ENCODE peak calls at places on chromosomes 7 and 10, in ten cellular contexts. R, W, M, V, U, H, Z, N, G and L are unnamed samples.

GRCh38 chr7:140084972-140085371 is 22.2 kb upstream of the PARP12 start:
- DNase-seq in W (no peak), N (no peak), M (no peak), U (peak), G (peak), Z (no peak), V (no peak), R (no peak), H (no peak), L (no peak)

GRCh38 chr10:127989481-127989964 is 82.6 kb downstream of the PTPRE start:
- DNase-seq in R (no peak), G (no peak), V (no peak), H (no peak), Z (no peak), N (no peak), W (no peak), U (no peak), M (no peak), L (no peak)

GRCh38 chr10:122286872-122287271 is 15.8 kb downstream of the BTBD16 start:
- DNase-seq in R (no peak), W (no peak), M (no peak), Z (no peak), U (no peak), G (peak), V (peak), N (no peak), H (peak), L (peak)

GRCh38 chr7:20539201-20539600 is 76.3 kb upstream of the ABCB5 start:
- DNase-seq in R (peak), Z (peak), G (no peak), H (peak), W (no peak), V (no peak), M (no peak), U (no peak), N (no peak), L (peak)

GRCh38 chr10:125002423-125003145 is 60.7 kb downstream of the ZRANB1 start:
- DNase-seq in H (no peak), M (peak), U (no peak), V (no peak), R (no peak), N (no peak), G (peak), Z (no peak), W (no peak), L (no peak)

GRCh38 chr7:78601728-78602127 is 803.2 kb downstream of the PHTF2 start:
- DNase-seq in Z (no peak), G (no peak), M (no peak), N (no peak), H (no peak), V (no peak), R (no peak), W (no peak), U (no peak), L (no peak)

GRCh38 chr10:93235686-93236085 is 162.0 kb downstream of the CYP26A1 start:
- DNase-seq in W (no peak), U (no peak), G (no peak), M (no peak), N (no peak), Z (no peak), H (no peak), V (no peak), R (no peak), L (peak)

GRCh38 chr7:153934629-153935028 is 117.6 kb upstream of the DPP6 start:
- DNase-seq in H (no peak), V (no peak), N (no peak), Z (peak), M (no peak), W (no peak), R (no peak), U (no peak), G (no peak), L (no peak)

GRCh38 chr7:21923663-21924062 is 22.0 kb downstream of the CDCA7L start:
- DNase-seq in N (no peak), R (no peak), M (no peak), U (no peak), V (peak), W (no peak), G (no peak), Z (no peak), H (no peak), L (peak)

GRCh38 chr7:45120-46090 is 147.0 kb upstream of the FAM20C start:
- DNase-seq in R (no peak), Z (no peak), M (peak), W (peak), V (no peak), H (no peak), N (peak), G (no peak), U (peak), L (no peak)

GRCh38 chr7:131103997-131104396 is 223.7 kb upstream of the MKLN1 start:
- DNase-seq in H (no peak), V (peak), N (no peak), U (no peak), R (no peak), W (no peak), G (no peak), Z (no peak), M (no peak), L (peak)

GRCh38 chr7:119713606-119714005 is 559.4 kb upstream of the KCND2 start:
- DNase-seq in G (no peak), Z (no peak), U (no peak), V (no peak), H (no peak), W (no peak), N (no peak), R (no peak), M (no peak), L (no peak)

GRCh38 chr10:34157501-34157900 is 657.6 kb downstream of the PARD3 start:
- DNase-seq in H (no peak), W (no peak), V (no peak), N (no peak), U (no peak), Z (no peak), R (no peak), G (no peak), M (no peak), L (peak)

GRCh38 chr10:53256623-53257022 is 484.0 kb upstream of the MBL2 start:
- DNase-seq in H (peak), V (no peak), U (no peak), Z (no peak), R (no peak), M (no peak), G (no peak), W (no peak), N (no peak), L (no peak)

GRCh38 chr10:116747325-116747724 is 5.0 kb upstream of the HSPA12A start:
- DNase-seq in V (no peak), N (no peak), G (no peak), W (no peak), H (no peak), U (no peak), Z (peak), M (no peak), R (no peak), L (no peak)

GRCh38 chr7:70539622-70540021 is 592.3 kb upstream of the GALNT17 start:
- DNase-seq in Z (no peak), H (no peak), V (no peak), W (no peak), N (no peak), U (no peak), R (no peak), M (no peak), G (no peak), L (no peak)

GRCh38 chr7:4272141-4272540 is 410.0 kb upstream of the FOXK1 start:
- DNase-seq in M (no peak), R (no peak), W (no peak), V (no peak), U (no peak), G (no peak), N (no peak), H (no peak), Z (no peak), L (no peak)

DNA sequence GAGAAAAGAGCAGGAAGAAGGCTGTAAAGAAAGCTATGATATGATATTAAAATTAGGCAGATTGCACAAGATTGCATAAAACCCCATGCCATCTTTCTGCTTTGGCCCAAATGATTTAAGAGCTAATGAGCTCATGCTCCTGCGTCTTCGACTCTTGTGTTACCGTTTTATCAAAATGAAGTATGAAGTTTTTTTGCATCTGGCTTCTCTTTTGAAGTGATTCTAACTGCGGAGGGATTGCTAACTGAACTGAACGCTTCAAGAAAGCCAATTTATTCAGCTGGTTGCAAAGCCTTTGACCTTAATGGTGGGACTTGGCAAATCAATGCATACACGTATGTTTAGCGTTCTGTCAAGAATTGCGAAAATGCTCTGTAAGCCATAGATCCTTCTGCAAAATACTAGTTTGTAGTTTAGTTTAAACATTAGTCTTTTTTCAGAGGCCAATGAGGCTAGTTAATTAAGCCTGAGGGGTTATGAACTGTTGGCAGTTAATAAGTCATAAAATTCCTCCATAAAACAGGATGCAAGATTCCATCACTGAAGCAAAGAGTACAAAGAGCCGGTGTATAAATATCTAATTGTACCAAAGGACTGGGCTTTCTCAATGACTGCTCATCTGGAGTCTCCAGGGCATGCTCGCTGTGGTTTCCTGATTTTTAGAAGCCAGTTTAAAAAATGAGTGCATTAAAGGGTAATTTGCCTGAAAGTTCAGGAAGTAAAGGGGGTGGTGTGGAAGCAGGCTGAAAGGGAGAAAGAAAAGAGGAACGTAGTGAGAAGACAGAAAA is 282.7 kb downstream of the TWIST1 start:
- DNase-seq in V (no peak), W (no peak), N (no peak), R (no peak), M (no peak), H (no peak), Z (no peak), G (no peak), U (no peak), L (no peak)
- H3K4me3 ChIP-seq in V (no peak), W (no peak), N (no peak), R (no peak), M (no peak), H (no peak), Z (no peak), G (no peak), U (no peak), L (no peak)

GRCh38 chr10:23338155-23338828 is 6.3 kb downstream of the C10orf67 start:
- DNase-seq in N (no peak), U (no peak), Z (no peak), M (no peak), G (no peak), H (peak), V (no peak), R (no peak), W (no peak), L (peak)
- TF ChIP-seq CTCF in N (no peak), U (no peak), Z (no peak), M (no peak), G (no peak), H (peak), V (peak), R (no peak), W (no peak), L (no peak)

DNA sequence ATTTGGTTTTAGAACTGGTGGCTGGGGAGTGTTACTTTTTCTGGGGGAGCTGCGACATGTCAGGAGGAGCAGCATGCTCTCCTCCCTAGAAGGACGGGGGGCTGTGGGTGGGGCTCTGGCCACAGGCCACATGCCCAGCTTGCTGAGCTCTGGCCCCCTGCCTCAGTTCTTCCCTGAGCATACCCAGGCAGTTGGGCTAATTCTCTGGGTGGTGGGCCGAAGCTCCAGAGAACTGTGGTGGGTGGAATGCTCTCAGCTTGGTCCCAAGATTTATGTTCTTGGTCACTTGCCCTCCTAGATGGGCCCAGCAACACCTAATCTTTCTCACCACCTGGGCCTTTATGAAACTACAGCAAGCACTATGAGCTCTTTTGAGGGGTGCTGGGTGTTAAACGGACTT is 5.1 kb upstream of the ZNF775 start:
- DNase-seq in R (no peak), H (no peak), V (no peak), N (no peak), Z (no peak), U (no peak), W (no peak), G (no peak), M (no peak), L (no peak)
- H3K4me3 ChIP-seq in R (no peak), H (no peak), V (no peak), N (no peak), Z (no peak), U (no peak), W (peak), G (no peak), M (no peak), L (no peak)

DNA sequence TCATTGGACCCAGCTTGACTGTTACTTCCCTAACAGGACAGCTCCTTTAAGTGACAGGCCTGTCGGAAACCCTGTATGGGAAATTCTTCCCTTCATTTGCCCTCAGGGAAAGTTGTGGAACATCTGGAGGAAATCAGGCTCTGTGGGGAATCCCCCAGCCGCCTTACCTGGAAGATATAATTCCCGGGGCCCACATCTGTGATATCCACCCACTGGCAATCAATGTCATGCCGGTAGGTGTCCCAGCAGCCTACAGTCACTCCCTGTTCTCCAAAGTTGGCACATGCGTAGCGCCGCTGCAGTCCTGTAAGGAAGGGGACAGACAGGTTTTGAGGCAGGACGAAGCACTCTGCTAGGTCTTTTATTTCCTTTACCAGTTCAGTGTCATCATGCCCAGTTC is 16.6 kb downstream of the LOXL4 start:
- DNase-seq in H (no peak), V (no peak), U (no peak), G (no peak), N (no peak), W (no peak), Z (no peak), R (no peak), M (no peak), L (no peak)
- TF ChIP-seq CTCF in H (no peak), V (no peak), U (no peak), G (no peak), N (no peak), W (no peak), Z (no peak), R (no peak), M (no peak), L (no peak)

DNA sequence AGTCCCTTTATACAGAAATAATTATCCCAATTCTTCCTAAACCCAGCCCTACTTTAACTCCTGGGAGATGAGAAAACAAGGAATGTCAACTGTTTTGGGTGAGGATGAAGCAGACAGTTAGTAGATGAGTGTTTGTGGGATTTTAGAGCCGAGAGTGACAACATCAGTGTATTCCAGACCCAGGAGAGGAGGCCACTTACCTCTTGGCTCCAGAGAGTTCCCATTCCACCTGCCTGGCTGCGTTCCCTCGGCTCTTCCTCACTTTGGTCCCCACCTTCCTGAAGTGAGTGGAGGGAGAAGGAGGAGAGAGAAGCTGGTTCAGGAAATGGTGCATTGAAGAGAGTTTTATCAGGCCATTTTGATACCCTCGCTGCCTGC is 579 bp downstream of the KEL start:
- DNase-seq in Z (no peak), M (no peak), V (no peak), G (no peak), H (no peak), W (no peak), U (no peak), R (no peak), N (no peak), L (no peak)
- H3K4me3 ChIP-seq in Z (no peak), M (no peak), V (no peak), G (no peak), H (no peak), W (no peak), U (no peak), R (no peak), N (no peak), L (no peak)